ENCODE peak calls at places on chromosomes 11 and 22, in four cellular contexts. P is WERI-Rb-1, F is coronary artery, V is omental fat pad. T is an unnamed sample.

GRCh38 chr11:89405629-89406028 is 85.5 kb downstream of the NOX4 start:
- DNase-seq in P (no peak), V (no peak), F (no peak), T (no peak)

GRCh38 chr11:108985611-108986279 is 320.9 kb downstream of the DDX10 start:
- DNase-seq in F (no peak), V (no peak), P (no peak), T (no peak)

GRCh38 chr11:77422690-77423089 is 51.2 kb downstream of the PAK1 start:
- DNase-seq in F (no peak), P (no peak), V (no peak), T (no peak)

GRCh38 chr22:30809086-30809485 is 114.4 kb downstream of the OSBP2 start:
- DNase-seq in V (no peak), F (no peak), P (no peak), T (no peak)

GRCh38 chr22:18111759-18112330 is 1.2 kb downstream of the TUBA8 start:
- DNase-seq in V (no peak), F (no peak), P (no peak), T (no peak)

GRCh38 chr11:27294654-27295053 is 68.4 kb downstream of the CCDC34 start:
- DNase-seq in P (no peak), F (no peak), V (no peak), T (no peak)

GRCh38 chr11:86741489-86742435 is 58.6 kb upstream of the PRSS23 start:
- DNase-seq in F (no peak), V (no peak), P (no peak), T (no peak)

GRCh38 chr22:26406118-26406517 is 22.9 kb upstream of the ASPHD2 start:
- DNase-seq in V (no peak), F (no peak), P (no peak), T (no peak)

GRCh38 chr22:31277741-31278642 is 14.3 kb downstream of the PIK3IP1 start:
- DNase-seq in V (no peak), F (no peak), P (no peak), T (no peak)

GRCh38 chr11:27699242-27699925 is 871 bp downstream of the BDNF start:
- DNase-seq in V (no peak), F (no peak), P (peak), T (peak)

GRCh38 chr11:95147364-95147905 is 57.8 kb downstream of the ENDOD1 start:
- DNase-seq in P (no peak), V (no peak), F (no peak), T (peak)

GRCh38 chr22:49966716-49967332 is 6.3 kb downstream of the PIM3 start:
- DNase-seq in F (peak), P (no peak), V (peak), T (no peak)

GRCh38 chr11:68177877-68178276 is 35.2 kb downstream of the KMT5B start:
- DNase-seq in V (no peak), F (no peak), P (no peak), T (no peak)

GRCh38 chr11:61766353-61766841 is 14.0 kb downstream of the MYRF start:
- DNase-seq in P (no peak), F (no peak), V (no peak), T (no peak)

GRCh38 chr11:88208742-88209141 is 33.5 kb upstream of the RAB38 start:
- DNase-seq in P (no peak), F (no peak), V (no peak), T (no peak)

GRCh38 chr22:36454916-36455570 is 26.4 kb downstream of the TXN2 start:
- DNase-seq in P (no peak), V (peak), F (peak), T (peak)
- TF ChIP-seq CTCF in P (no peak), V (no peak), F (no peak), T (no peak)

DNA sequence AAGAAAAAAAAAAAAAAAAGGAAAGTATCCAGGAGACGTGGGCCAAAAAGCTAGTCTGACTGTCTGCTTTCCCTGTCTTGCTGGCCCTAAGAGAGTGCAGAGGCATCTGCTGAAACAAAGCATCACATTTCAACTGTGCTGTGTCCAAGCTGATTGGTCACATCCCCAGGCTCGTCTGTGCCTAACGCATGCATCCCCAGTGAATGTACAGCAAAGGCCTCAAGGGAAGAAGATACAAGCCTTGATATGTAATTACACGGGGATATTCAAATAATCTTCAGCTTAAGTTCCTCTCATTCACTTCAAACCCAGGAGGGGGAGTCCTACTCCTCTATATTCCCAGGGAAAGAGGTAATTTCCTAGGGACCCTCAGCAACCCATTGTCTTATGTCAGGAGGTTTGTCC is 5.4 kb upstream of the SORL1 start:
- DNase-seq in F (no peak), P (no peak), V (no peak), T (no peak)
- TF ChIP-seq CTCF in F (no peak), P (peak), V (no peak), T (no peak)

GRCh38 chr11:22830082-22830414 is 447 bp upstream of the SVIP start:
- DNase-seq in P (no peak), F (no peak), V (no peak), T (no peak)
- TF ChIP-seq CTCF in P (no peak), F (no peak), V (no peak), T (peak)

GRCh38 chr11:120209750-120210650 is 832 bp upstream of the OAF start:
- DNase-seq in P (no peak), F (no peak), V (no peak), T (no peak)

GRCh38 chr11:120212926-120213325 is 2.1 kb downstream of the OAF start:
- DNase-seq in V (no peak), F (no peak), P (no peak), T (no peak)

GRCh38 chr11:120212259-120212888 is 1.5 kb downstream of the OAF start:
- DNase-seq in V (no peak), P (no peak), F (no peak), T (no peak)

GRCh38 chr11:120211522-120212258 is 858 bp downstream of the OAF start:
- DNase-seq in P (no peak), F (no peak), V (no peak), T (no peak)

GRCh38 chr11:120210651-120211521 is at the start of gene OAF:
- DNase-seq in F (no peak), V (no peak), P (peak), T (no peak)
- TF ChIP-seq CTCF in F (no peak), V (no peak), P (peak), T (peak)

GRCh38 chr22:39175127-39176066 is 22.9 kb upstream of the CBX7 start:
- DNase-seq in F (no peak), V (no peak), P (no peak), T (no peak)
- TF ChIP-seq CTCF in F (no peak), V (no peak), P (no peak), T (no peak)

GRCh38 chr22:20268350-20269012 is 363 bp upstream of the RTN4R start:
- DNase-seq in F (no peak), P (peak), V (no peak), T (peak)
- TF ChIP-seq CTCF in F (peak), P (peak), V (peak), T (peak)

DNA sequence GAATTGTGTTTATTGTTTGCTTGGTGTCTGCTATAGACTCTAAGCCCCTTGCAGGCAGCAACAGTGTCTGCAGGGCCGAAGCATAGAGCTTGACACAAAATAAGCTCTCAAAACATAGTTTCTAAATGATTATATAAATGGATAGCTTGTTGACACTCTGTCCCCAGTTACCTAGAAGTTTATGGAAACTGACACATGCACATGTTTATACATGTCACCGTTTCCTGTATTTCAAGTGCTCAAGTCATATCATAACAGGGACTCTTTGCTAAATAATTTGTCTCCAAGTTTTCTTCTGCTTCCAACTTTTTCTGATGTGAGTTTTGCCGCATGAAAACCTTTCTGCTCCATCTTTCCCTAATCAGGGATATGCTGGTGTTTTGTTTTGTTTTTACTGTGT is 3.7 kb upstream of the OR6X1 start:
- DNase-seq in F (no peak), V (no peak), P (no peak), T (no peak)
- TF ChIP-seq CTCF in F (no peak), V (no peak), P (no peak), T (no peak)

DNA sequence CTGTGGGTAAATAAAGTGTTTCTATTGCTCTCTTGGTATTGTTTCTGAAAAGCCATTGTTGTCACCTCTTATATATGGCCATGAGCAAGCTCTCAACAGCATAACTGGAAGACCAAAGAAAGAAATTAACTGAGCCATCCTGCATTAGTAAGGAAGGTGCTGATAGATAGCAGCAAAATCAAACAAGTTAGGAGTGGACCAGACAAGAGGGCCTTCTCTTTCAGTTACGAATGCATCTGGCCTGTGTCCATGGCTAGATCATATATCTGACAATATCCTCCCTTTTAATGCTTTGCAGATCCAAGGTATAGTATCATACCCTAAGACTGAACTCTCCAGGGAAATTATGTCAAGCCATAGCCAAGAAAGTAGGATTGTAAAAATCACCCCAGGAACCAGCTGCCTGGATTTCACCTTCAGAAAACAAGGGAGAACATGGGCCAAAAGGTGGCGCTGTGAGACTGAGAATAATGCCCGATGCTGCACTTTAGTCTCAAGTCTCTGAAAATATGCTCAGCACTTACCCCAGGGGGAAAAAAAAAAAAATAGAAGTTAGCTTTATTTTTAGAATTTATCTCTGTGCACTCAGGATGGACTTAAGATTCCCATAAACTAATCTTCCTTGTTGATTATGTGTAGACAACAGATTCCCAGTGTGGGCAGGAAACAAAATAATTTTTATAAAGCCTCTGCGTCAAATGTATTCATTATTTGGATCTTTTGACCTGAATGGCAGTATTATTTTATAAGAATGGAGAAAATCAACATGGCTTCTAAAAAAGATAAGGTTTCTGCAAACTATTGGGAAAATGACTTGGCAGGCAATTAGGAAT is 415.1 kb downstream of the ETS1 start:
- DNase-seq in V (peak), P (peak), F (peak), T (peak)
- TF ChIP-seq CTCF in V (no peak), P (peak), F (peak), T (peak)